ENCODE peak calls at places on chromosomes 12 and 14, in six cellular contexts. D is suprapubic skin; P is MCF 10A; Q is activated CD8-positive, alpha-beta T cell treated with anti-CD3 and anti-CD28 coated beads for 36 hours; C is H1; A is thoracic aorta. G is an unnamed sample.
A peak's percentile ranks its signal among the peaks of the same experiment; 100 is the strongest.

GRCh38 chr12:51687142-51687935 is 96.3 kb downstream of the SCN8A start:
- DNase-seq in P (peak; percentile 76), A (no peak), Q (no peak), C (no peak), D (no peak), G (no peak)

GRCh38 chr12:52256165-52256935 is 18.1 kb upstream of the KRT86 start:
- DNase-seq in Q (no peak), P (peak; percentile 45), C (no peak), D (no peak), A (no peak), G (no peak)

GRCh38 chr12:76670776-76671175 is 93.1 kb upstream of the ZDHHC17 start:
- DNase-seq in C (no peak), Q (no peak), P (peak; percentile 20), D (no peak), A (no peak), G (no peak)

GRCh38 chr12:79058342-79058741 is 193.8 kb downstream of the SYT1 start:
- DNase-seq in Q (no peak), D (no peak), C (no peak), P (peak; percentile 30), A (no peak), G (no peak)

GRCh38 chr14:95770777-95771176 is 56.9 kb upstream of the TCL1A start:
- DNase-seq in C (no peak), A (no peak), Q (no peak), D (no peak), P (peak; percentile 42), G (no peak)

GRCh38 chr14:90969493-90970166 is 90.8 kb downstream of the RPS6KA5 start:
- DNase-seq in A (no peak), P (no peak), Q (no peak), C (no peak), D (no peak), G (no peak)

GRCh38 chr12:56957229-56958052 is at the start of gene RDH16:
- DNase-seq in D (peak; percentile 68), C (peak; percentile 19), Q (no peak), A (no peak), P (peak; percentile 90), G (no peak)

GRCh38 chr14:51293149-51293925 is 53.3 kb downstream of the TMX1 start:
- DNase-seq in C (no peak), A (no peak), P (no peak), D (no peak), Q (no peak), G (no peak)

GRCh38 chr14:51093371-51094281 is 1.3 kb downstream of the TRIM9 start:
- DNase-seq in D (no peak), A (no peak), C (peak; percentile 80), Q (peak; percentile 78), P (no peak), G (peak; percentile 68)

GRCh38 chr14:19878029-19878642 is 3.2 kb downstream of the OR4K2 start:
- DNase-seq in A (no peak), C (no peak), D (no peak), Q (no peak), P (peak; percentile 49), G (peak; percentile 8)

GRCh38 chr12:116336542-116337065 is 59.1 kb upstream of the MED13L start:
- DNase-seq in P (no peak), C (no peak), D (peak; percentile 40), A (no peak), Q (peak; percentile 20), G (peak; percentile 85)

GRCh38 chr12:66241061-66242043 is 52.3 kb downstream of the IRAK3 start:
- DNase-seq in P (peak; percentile 76), Q (no peak), C (no peak), A (no peak), D (no peak), G (no peak)

DNA sequence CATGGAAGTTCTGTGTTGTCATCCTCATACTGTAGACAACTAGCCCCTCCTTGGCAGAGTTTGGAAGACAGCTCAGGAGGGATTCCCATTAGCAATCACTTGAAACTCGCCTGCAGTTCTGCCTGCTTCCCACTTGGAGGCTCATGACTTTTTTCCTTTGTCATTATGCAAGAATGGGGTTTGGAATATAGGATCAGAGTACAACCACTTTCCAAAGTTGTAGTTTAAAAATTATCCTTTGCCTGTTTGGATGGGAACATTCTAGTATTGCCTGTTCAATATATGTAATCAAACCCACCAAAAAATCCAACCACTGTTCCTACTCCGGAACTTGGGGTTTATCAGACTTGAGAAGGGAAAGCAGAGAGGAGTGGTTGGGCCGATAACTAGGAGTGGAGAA is 2.1 kb upstream of the GPD1 start:
- DNase-seq in C (no peak), Q (no peak), A (no peak), P (peak; percentile 39), D (no peak), G (no peak)
- TF ChIP-seq CTCF in C (peak; percentile 51), Q (no peak), A (peak; percentile 39), P (peak; percentile 35), D (no peak), G (peak; percentile 0)

DNA sequence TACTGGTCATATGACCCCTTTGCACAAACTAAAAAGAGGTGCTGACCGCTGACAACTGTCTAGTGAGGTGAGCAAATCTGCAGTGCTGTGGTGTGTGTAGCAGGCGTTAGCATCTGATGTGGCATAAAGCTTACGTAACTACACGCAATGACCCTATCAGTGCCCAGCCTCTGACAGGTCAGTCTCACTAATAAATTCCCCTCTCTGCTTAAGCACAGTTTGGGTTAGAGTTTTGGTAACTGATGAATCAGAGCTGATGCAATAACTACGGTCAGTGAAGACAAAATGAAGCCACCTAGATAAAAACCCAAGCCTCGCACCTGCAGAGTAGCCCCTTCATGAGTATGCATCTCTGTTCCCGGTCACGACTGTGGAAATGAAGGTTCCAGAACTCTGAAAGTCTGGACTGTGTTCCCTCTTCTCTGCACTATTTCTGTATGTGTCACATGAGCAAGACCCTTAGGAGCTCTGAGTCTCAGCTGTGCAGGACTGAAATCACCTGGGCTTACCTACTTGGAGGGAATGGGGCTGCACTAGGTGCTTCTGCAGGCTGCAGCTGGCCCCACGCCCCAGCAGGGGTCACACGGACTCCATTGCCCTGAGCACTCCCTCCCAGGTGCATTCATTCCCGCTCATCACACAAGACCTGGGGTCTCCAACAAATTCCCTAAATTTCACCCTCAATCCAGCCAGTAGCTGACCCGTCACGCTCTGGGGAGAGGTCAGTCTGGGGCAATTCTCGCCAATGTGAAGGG is 54.4 kb downstream of the RIMBP2 start:
- DNase-seq in D (no peak), P (no peak), A (no peak), C (no peak), Q (no peak), G (no peak)
- TF ChIP-seq CTCF in D (no peak), P (peak; percentile 19), A (no peak), C (no peak), Q (no peak), G (no peak)

GRCh38 chr12:14108702-14109101 is 127.3 kb upstream of the GRIN2B start:
- DNase-seq in D (no peak), C (no peak), Q (no peak), A (no peak), P (no peak), G (no peak)

GRCh38 chr12:14113031-14113430 is 131.6 kb upstream of the GRIN2B start:
- DNase-seq in P (no peak), A (no peak), D (no peak), C (no peak), Q (no peak), G (no peak)

GRCh38 chr12:14111230-14111865 is 129.9 kb upstream of the GRIN2B start:
- DNase-seq in C (peak; percentile 49), A (no peak), D (no peak), Q (peak; percentile 8), P (peak; percentile 12), G (peak; percentile 58)
- TF ChIP-seq CTCF in C (peak; percentile 62), A (no peak), D (no peak), Q (no peak), P (no peak), G (peak; percentile 59)

GRCh38 chr14:101072945-101073597 is 169.5 kb upstream of the RTL1 start:
- DNase-seq in P (peak; percentile 98), Q (peak; percentile 44), C (peak; percentile 59), A (peak; percentile 25), D (peak; percentile 76), G (peak; percentile 77)
- TF ChIP-seq CTCF in P (no peak), Q (no peak), C (no peak), A (no peak), D (no peak), G (no peak)

DNA sequence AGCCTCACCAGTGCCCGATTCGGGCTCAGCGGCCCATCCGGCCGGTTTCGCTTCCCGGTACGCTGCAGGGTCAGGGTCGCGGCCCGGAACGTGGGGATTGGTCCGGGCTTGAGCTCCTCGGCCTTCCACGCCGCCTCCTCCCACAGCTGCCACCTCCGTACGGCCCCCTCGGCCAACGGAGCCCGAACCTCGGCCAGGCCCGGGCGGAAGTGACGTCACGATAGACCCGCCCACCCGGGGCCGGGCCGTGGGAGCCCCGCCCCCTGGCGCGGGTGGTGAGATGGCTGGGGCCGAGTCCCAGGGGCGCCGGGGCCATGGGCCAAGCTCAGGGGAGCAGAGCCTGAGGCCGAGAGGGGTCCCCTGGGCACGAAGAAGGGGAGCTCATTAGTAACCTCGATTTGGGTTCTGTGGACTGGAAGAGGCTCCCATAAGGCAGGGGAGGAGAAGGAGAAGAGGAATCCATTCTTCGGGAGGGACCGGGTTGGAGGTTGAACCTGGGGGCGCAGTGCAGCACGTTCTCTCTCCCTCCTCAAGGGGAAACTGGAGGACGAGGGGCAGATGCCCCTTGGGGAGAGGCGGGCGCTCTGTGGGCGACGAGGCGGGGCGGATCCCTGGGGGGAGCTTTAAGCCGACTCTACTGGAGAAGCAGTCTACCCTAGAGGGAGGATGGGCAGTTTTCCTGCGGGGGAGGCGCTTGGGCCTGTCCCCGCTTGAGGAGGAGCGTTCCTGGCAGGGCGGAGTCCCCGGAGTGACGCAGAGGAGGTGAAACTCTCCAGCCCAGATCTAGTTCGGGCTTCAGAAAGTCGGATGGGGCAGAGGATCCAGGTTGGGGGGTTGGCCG is at the start of gene MLF2:
- DNase-seq in Q (peak; percentile 99), C (peak; percentile 100), A (peak; percentile 94), D (peak; percentile 99), P (peak; percentile 99), G (peak; percentile 99)
- TF ChIP-seq CTCF in Q (no peak), C (no peak), A (no peak), D (no peak), P (no peak), G (peak; percentile 97)

GRCh38 chr14:103561381-103562134 is 899 bp downstream of the BAG5 start:
- DNase-seq in D (no peak), A (no peak), P (peak; percentile 31), Q (peak; percentile 67), C (no peak), G (peak; percentile 77)
- TF ChIP-seq CTCF in D (no peak), A (no peak), P (no peak), Q (no peak), C (no peak), G (no peak)

DNA sequence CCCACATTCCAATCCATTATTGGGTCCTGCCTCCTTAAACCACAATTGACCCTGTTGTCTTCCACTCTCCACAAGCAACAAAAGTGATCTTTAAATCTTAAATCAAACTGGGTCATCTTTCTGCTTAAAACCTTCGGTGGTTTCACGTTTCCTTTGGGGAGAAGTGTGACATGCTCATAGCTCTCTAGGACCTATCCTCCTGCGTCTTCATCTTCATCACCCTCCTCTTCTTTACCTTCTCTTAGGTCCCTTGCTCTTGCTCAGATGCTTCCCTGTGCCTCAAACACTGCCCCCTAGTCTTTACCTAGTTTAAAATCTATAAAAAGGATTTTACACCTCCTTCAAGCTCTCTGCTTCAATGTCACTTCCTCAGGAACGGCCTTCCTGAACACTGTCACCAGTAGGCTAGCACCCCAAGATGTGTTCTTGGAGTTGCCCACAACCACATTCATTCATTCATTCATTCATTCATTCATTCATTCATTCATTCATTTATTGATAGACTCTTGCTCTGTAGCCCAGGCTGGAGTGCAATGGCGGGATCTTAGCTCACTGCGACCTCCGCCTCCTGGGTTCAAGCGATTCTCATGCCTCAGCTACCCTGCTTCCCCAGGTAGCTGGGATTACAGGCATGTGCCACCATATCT is 46.8 kb downstream of the GALNT4 start:
- DNase-seq in Q (no peak), D (no peak), P (no peak), C (no peak), A (no peak), G (no peak)
- TF ChIP-seq CTCF in Q (no peak), D (no peak), P (no peak), C (no peak), A (no peak), G (no peak)

GRCh38 chr14:24365600-24366374 is 2.2 kb upstream of the NFATC4 start:
- DNase-seq in Q (peak; percentile 89), D (peak; percentile 94), P (peak; percentile 82), A (peak; percentile 51), C (peak; percentile 87), G (peak; percentile 76)
- TF ChIP-seq CTCF in Q (peak; percentile 60), D (peak; percentile 86), P (peak; percentile 73), A (peak; percentile 88), C (peak; percentile 99), G (peak; percentile 83)